ENCODE peak calls at places on chromosome 3, in four cellular contexts. F, Z, O and L are unnamed samples.

GRCh38 chr3:110933786-110934415 is 137.7 kb upstream of the NECTIN3 start:
- DNase-seq in O (no peak), F (no peak), Z (no peak), L (no peak)

GRCh38 chr3:52532517-52532837 is 1.2 kb downstream of the NT5DC2 start:
- DNase-seq in F (no peak), Z (peak; percentile 58), O (no peak), L (peak; percentile 58)

GRCh38 chr3:59451041-59451763 is 401.4 kb upstream of the CFAP20DC start:
- DNase-seq in O (no peak), Z (no peak), F (peak; percentile 68), L (peak; percentile 92)

GRCh38 chr3:122936335-122936734 is 91.2 kb downstream of the SEMA5B start:
- DNase-seq in F (no peak), Z (no peak), O (no peak), L (no peak)

GRCh38 chr3:53837331-53837730 is 8.9 kb downstream of the CHDH start:
- DNase-seq in F (no peak), Z (no peak), O (no peak), L (no peak)

GRCh38 chr3:79767194-79767952 is 425 bp downstream of the ROBO1 start:
- DNase-seq in Z (no peak), F (no peak), O (peak; percentile 75), L (no peak)

GRCh38 chr3:26202169-26202568 is 412.3 kb downstream of the OXSM start:
- DNase-seq in F (no peak), O (peak; percentile 7), Z (no peak), L (no peak)

GRCh38 chr3:49132437-49133225 is at the start of gene LAMB2:
- DNase-seq in F (peak; percentile 76), O (peak; percentile 93), Z (peak; percentile 83), L (no peak)

GRCh38 chr3:7568526-7569184 is 707.7 kb downstream of the GRM7 start:
- DNase-seq in O (no peak), F (no peak), Z (no peak), L (no peak)

GRCh38 chr3:102478160-102478559 is 43.3 kb downstream of the ZPLD1 start:
- DNase-seq in O (no peak), F (no peak), Z (no peak), L (no peak)

GRCh38 chr3:189794518-189794917 is 163.3 kb downstream of the TP63 start:
- DNase-seq in F (no peak), Z (no peak), O (no peak), L (no peak)

GRCh38 chr3:170726976-170727661 is 141.2 kb upstream of the SLC7A14 start:
- DNase-seq in O (no peak), Z (no peak), F (peak; percentile 84), L (no peak)

GRCh38 chr3:179768080-179768479 is 115.2 kb downstream of the USP13 start:
- DNase-seq in Z (peak; percentile 64), O (peak; percentile 82), F (peak; percentile 47), L (no peak)

GRCh38 chr3:126267169-126267975 is 87.0 kb upstream of the ALDH1L1 start:
- DNase-seq in O (peak; percentile 96), Z (peak; percentile 88), F (peak; percentile 72), L (no peak)

GRCh38 chr3:134407247-134407640 is 33.0 kb upstream of the AMOTL2 start:
- DNase-seq in O (peak; percentile 47), Z (no peak), F (no peak), L (no peak)

GRCh38 chr3:158718490-158719170 is 13.6 kb downstream of the RARRES1 start:
- DNase-seq in Z (peak; percentile 26), O (no peak), F (peak; percentile 86), L (no peak)

GRCh38 chr3:191141728-191142127 is 57.3 kb upstream of the OSTN start:
- DNase-seq in Z (no peak), O (no peak), F (peak; percentile 84), L (no peak)

GRCh38 chr3:72462611-72463011 is 385.6 kb downstream of the SHQ1 start:
- DNase-seq in F (no peak), O (no peak), Z (peak; percentile 16), L (no peak)

GRCh38 chr3:37741644-37742043 is 120.0 kb upstream of the CTDSPL start:
- DNase-seq in F (peak; percentile 42), O (no peak), Z (peak; percentile 43), L (peak; percentile 7)

GRCh38 chr3:180280601-180281000 is 243.9 kb upstream of the PEX5L start:
- DNase-seq in Z (no peak), O (no peak), F (peak; percentile 51), L (no peak)

GRCh38 chr3:10453764-10454163 is 51.6 kb downstream of the ATP2B2 start:
- DNase-seq in O (no peak), F (no peak), Z (no peak), L (no peak)

GRCh38 chr3:25895443-25895842 is 105.6 kb downstream of the OXSM start:
- DNase-seq in Z (no peak), F (no peak), O (peak; percentile 41), L (no peak)

GRCh38 chr3:40096561-40097506 is 212.7 kb upstream of the EIF1B start:
- DNase-seq in O (no peak), Z (no peak), F (peak; percentile 78), L (no peak)

GRCh38 chr3:158711886-158712285 is 20.4 kb downstream of the RARRES1 start:
- DNase-seq in F (peak; percentile 64), O (no peak), Z (no peak), L (no peak)

GRCh38 chr3:67692621-67693020 is 38.2 kb upstream of the SUCLG2 start:
- DNase-seq in F (no peak), Z (peak; percentile 11), O (peak; percentile 11), L (no peak)

DNA sequence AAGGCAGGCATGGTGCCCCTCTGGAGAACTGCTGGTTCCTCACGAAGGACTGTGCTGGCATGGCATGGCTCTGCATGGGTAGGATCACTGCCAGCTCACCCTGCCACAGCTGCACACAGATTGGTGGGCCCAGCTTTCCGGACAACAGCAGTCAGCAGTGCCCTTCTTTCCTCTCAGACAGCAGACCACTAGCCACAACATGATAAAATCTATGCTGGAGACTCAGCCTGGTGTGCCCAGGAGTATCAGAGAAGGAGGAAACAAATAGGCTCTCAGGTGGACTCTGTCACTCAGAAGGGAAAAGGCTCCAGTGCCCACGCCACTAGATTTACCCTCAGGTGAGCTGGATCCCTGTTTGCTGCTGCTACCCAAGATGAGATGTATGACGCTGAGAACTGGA is 4.9 kb downstream of the NMNAT3 start:
- DNase-seq in F (no peak), Z (no peak), O (no peak), L (no peak)
- H2AFZ ChIP-seq in F (no peak overlapping the region), Z (no peak overlapping the region), O (no peak overlapping the region), L (no peak overlapping the region)

GRCh38 chr3:181808053-181808452 is 96.3 kb downstream of the SOX2 start:
- DNase-seq in F (no peak), O (no peak), Z (no peak), L (peak; percentile 42)
- H3K27ac ChIP-seq in F (no peak overlapping the region), O (no peak overlapping the region), Z (no peak overlapping the region), L (peak overlapping the region; percentile 1)

DNA sequence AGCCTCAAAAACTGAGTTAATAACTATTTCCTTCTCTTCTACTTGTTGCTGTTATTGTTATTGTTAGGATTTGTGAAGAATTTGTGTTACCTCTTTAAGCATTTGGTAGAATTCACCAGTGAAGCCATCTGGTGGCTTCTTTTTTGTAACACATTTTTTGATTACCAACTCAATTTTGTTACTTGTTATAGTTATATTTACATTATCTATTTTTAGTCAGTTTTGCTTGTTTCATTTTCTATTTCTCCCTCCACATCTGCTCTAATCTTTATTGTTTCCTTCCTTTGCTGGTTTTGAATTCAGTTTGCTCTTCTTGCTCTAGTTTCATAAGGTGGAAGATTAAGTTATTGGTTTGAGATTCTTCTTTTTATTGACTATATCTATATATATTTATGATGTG is 3.7 kb upstream of the SLC9C1 start:
- DNase-seq in O (no peak), Z (no peak), F (no peak), L (peak; percentile 74)
- H2AFZ ChIP-seq in O (no peak overlapping the region), Z (no peak overlapping the region), F (peak overlapping the region; percentile 30), L (peak overlapping the region; percentile 51)

GRCh38 chr3:64340636-64341240 is 115.5 kb upstream of the PRICKLE2 start:
- DNase-seq in Z (peak; percentile 46), F (peak; percentile 57), O (no peak), L (no peak)
- H3K27ac ChIP-seq in Z (peak overlapping the region; percentile 73), F (no peak overlapping the region), O (no peak overlapping the region), L (no peak overlapping the region)

GRCh38 chr3:141858312-141858711 is 18.1 kb upstream of the ATP1B3 start:
- DNase-seq in O (no peak), F (no peak), Z (no peak), L (no peak)

GRCh38 chr3:141849056-141849814 is 27.2 kb upstream of the ATP1B3 start:
- DNase-seq in O (no peak), F (no peak), Z (no peak), L (no peak)

GRCh38 chr3:141851411-141851810 is 25.0 kb upstream of the ATP1B3 start:
- DNase-seq in Z (no peak), F (no peak), O (no peak), L (no peak)

GRCh38 chr3:141854559-141854958 is 21.9 kb upstream of the ATP1B3 start:
- DNase-seq in O (no peak), F (no peak), Z (no peak), L (no peak)

GRCh38 chr3:141853146-141853690 is 23.2 kb upstream of the ATP1B3 start:
- DNase-seq in O (no peak), F (no peak), Z (no peak), L (no peak)
- H2AFZ ChIP-seq in O (no peak overlapping the region), F (no peak overlapping the region), Z (no peak overlapping the region), L (no peak overlapping the region)

DNA sequence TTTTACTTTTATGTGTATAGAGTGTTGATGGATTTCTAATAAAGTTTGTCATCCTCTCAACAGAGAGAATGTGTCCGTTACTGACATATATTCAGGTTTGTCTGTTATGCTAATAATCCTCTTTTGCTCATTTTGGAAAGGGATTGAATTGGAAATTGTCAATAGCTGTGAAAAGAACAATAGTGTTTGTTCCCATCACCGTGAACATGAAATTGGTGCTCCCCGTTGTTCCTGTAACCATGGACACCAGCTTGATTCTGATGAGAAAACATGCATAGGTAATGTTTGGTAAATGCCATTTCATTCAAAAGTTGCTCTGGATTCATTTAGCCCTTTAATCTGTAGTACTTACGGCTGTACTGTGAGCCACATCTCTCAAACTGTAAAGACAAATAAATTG is 707.0 kb upstream of the GOLIM4 start:
- DNase-seq in F (no peak), O (no peak), Z (no peak), L (no peak)
- H3K27ac ChIP-seq in F (no peak overlapping the region), O (no peak overlapping the region), Z (no peak overlapping the region), L (no peak overlapping the region)